ENCODE peak calls at places on chromosomes 7 and 10, in four cellular contexts. One of them, this sample, is unnamed.

GRCh38 chr10:72022228-72022627 is 58.0 kb downstream of the CHST3 start:
- DNase-seq in naive thymus-derived CD4-positive, alpha-beta T cell: no peak
- DNase-seq in pancreas: no peak
- DNase-seq in MM.1S: no peak
- DNase-seq in this sample: no peak

GRCh38 chr10:17474595-17474994 is 20.2 kb upstream of the ST8SIA6 start:
- DNase-seq in naive thymus-derived CD4-positive, alpha-beta T cell: no peak
- DNase-seq in pancreas: no peak
- DNase-seq in MM.1S: no peak
- DNase-seq in this sample: no peak

GRCh38 chr7:153006452-153006851 is 246.9 kb downstream of the ACTR3B start:
- DNase-seq in naive thymus-derived CD4-positive, alpha-beta T cell: no peak
- DNase-seq in pancreas: no peak
- DNase-seq in MM.1S: no peak
- DNase-seq in this sample: no peak

GRCh38 chr7:25361388-25361787 is 133.1 kb upstream of the NPVF start:
- DNase-seq in naive thymus-derived CD4-positive, alpha-beta T cell: no peak
- DNase-seq in pancreas: no peak
- DNase-seq in MM.1S: no peak
- DNase-seq in this sample: no peak

GRCh38 chr10:3239066-3239919 is 66.7 kb upstream of the PITRM1 start:
- DNase-seq in naive thymus-derived CD4-positive, alpha-beta T cell: peak; percentile 53
- DNase-seq in pancreas: peak; percentile 37
- DNase-seq in MM.1S: peak; percentile 36
- DNase-seq in this sample: peak; percentile 44

GRCh38 chr10:125159486-125159931 is 854 bp downstream of the CTBP2 start:
- DNase-seq in naive thymus-derived CD4-positive, alpha-beta T cell: no peak
- DNase-seq in pancreas: peak; percentile 40
- DNase-seq in MM.1S: no peak
- DNase-seq in this sample: no peak

GRCh38 chr10:8305871-8306652 is 251.6 kb downstream of the GATA3 start:
- DNase-seq in naive thymus-derived CD4-positive, alpha-beta T cell: no peak
- DNase-seq in pancreas: no peak
- DNase-seq in MM.1S: no peak
- DNase-seq in this sample: no peak

GRCh38 chr7:43480581-43480980 is 102.3 kb upstream of the STK17A start:
- DNase-seq in naive thymus-derived CD4-positive, alpha-beta T cell: no peak
- DNase-seq in pancreas: no peak
- DNase-seq in MM.1S: no peak
- DNase-seq in this sample: no peak

GRCh38 chr7:89623018-89623672 is 531.1 kb upstream of the STEAP1 start:
- DNase-seq in naive thymus-derived CD4-positive, alpha-beta T cell: peak; percentile 44
- DNase-seq in pancreas: peak; percentile 13
- DNase-seq in MM.1S: peak; percentile 60
- DNase-seq in this sample: no peak

GRCh38 chr10:48525956-48526355 is 78.9 kb downstream of the ARHGAP22 start:
- DNase-seq in naive thymus-derived CD4-positive, alpha-beta T cell: no peak
- DNase-seq in pancreas: no peak
- DNase-seq in MM.1S: no peak
- DNase-seq in this sample: no peak

DNA sequence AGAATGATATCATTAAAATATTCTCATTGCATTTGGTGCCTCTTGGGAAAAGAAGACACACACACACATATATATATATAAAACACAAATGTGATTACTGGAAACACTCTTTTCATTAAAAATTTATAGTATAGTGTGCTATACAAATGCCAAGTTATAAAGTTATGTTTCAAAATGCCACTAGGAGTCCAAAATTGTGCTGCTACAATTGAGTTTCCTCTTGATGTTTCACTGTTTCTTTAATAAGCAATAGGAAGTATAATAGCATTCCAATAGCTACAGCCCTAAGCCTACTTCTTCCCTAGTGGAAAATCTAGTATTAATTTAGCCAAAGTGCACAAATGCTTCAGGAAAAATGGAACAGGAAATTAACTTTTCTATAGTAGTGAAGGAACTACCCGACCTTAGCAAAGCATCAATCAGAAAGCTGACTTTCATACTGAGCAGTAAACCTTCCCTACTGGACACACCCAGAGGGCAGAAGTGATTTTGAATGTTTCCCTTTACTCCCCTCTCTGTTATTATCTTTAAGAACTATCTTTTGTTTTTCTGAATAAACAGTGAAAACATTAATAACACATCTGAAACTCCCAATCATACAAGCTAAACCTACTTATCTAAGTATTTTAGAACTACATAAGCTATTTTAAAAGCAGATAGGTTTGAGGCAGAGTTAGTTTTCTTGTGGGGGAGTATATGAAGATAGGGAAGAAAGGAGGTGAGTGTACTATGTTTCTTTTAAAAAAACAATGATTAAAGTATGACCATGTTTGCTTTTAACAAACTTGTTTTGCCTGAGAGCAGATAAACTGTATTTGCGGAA is 13.6 kb downstream of the CPED1 start:
- DNase-seq in naive thymus-derived CD4-positive, alpha-beta T cell: no peak
- DNase-seq in pancreas: no peak
- DNase-seq in MM.1S: no peak
- DNase-seq in this sample: no peak
- H3K4me1 ChIP-seq in naive thymus-derived CD4-positive, alpha-beta T cell: peaks cover 1% of the 10 kb centered on the region
- H3K4me1 ChIP-seq in pancreas: no peaks in the 10 kb centered on the region
- H3K4me1 ChIP-seq in MM.1S: peaks cover 25% of the 10 kb centered on the region
- H3K4me1 ChIP-seq in this sample: no peaks in the 10 kb centered on the region

GRCh38 chr10:114755537-114755936 is 66.0 kb upstream of the FHIP2A start:
- DNase-seq in naive thymus-derived CD4-positive, alpha-beta T cell: no peak
- DNase-seq in pancreas: no peak
- DNase-seq in MM.1S: peak; percentile 95
- DNase-seq in this sample: no peak
- H3K9me3 ChIP-seq in naive thymus-derived CD4-positive, alpha-beta T cell: no peaks in the 10 kb centered on the region
- H3K9me3 ChIP-seq in pancreas: no peaks in the 10 kb centered on the region
- H3K9me3 ChIP-seq in MM.1S: no peaks in the 10 kb centered on the region
- H3K9me3 ChIP-seq in this sample: no peaks in the 10 kb centered on the region

DNA sequence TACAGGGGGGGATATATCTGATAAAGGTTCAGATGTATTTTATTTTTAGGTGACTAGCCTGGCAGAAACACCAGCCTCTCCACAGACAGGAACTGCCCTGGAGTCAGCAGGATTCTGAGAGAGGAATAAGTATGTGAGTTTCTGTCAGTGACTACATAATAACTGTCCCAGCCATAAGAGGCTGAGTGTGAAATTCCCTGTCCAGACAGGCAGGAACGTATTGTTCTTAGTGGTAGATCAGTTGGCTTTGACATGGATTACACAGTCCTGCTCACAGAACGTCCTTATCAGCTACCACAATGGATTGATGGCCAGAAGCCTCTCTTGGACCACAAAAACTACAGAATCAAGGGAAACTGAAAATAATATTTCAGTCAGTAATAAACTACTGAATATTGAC is 709.8 kb downstream of the PCDH15 start:
- DNase-seq in naive thymus-derived CD4-positive, alpha-beta T cell: no peak
- DNase-seq in pancreas: no peak
- DNase-seq in MM.1S: no peak
- DNase-seq in this sample: no peak
- H3K27ac ChIP-seq in naive thymus-derived CD4-positive, alpha-beta T cell: no peak overlapping the region
- H3K27ac ChIP-seq in pancreas: no peak overlapping the region
- H3K27ac ChIP-seq in MM.1S: no peak overlapping the region
- H3K27ac ChIP-seq in this sample: no peak overlapping the region

GRCh38 chr7:5691536-5692090 is 89.8 kb downstream of the RNF216 start:
- DNase-seq in naive thymus-derived CD4-positive, alpha-beta T cell: no peak
- DNase-seq in pancreas: no peak
- DNase-seq in MM.1S: no peak
- DNase-seq in this sample: no peak
- H3K4me1 ChIP-seq in naive thymus-derived CD4-positive, alpha-beta T cell: peaks cover 85% of the 10 kb centered on the region
- H3K4me1 ChIP-seq in pancreas: peaks cover 70% of the 10 kb centered on the region
- H3K4me1 ChIP-seq in MM.1S: peaks cover 19% of the 10 kb centered on the region
- H3K4me1 ChIP-seq in this sample: peaks cover 69% of the 10 kb centered on the region

DNA sequence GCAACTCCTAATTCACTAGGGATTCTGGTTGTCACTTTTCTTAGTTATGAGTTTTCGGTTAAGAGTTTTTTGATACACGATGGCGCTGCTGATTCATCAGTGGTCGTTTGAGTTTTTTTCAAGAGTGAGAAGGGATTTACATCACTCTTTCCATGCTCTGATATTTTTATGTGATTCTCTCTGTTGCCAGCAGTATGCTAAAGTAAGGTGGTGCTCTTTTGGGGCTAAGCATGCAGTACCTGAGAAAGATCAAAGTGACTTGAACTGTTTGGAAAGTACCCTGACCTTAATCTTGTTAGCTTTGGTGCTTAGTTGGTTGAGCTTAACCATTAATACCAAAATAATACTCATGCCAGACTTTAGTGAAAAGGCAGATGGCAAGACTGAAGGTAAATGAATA is 28.1 kb downstream of the STAMBPL1 start:
- DNase-seq in naive thymus-derived CD4-positive, alpha-beta T cell: no peak
- DNase-seq in pancreas: no peak
- DNase-seq in MM.1S: no peak
- DNase-seq in this sample: no peak
- H3K9me3 ChIP-seq in naive thymus-derived CD4-positive, alpha-beta T cell: no peaks in the 10 kb centered on the region
- H3K9me3 ChIP-seq in pancreas: no peaks in the 10 kb centered on the region
- H3K9me3 ChIP-seq in MM.1S: no peaks in the 10 kb centered on the region
- H3K9me3 ChIP-seq in this sample: no peaks in the 10 kb centered on the region

GRCh38 chr10:15719062-15719898 is 442 bp downstream of the ITGA8 start:
- DNase-seq in naive thymus-derived CD4-positive, alpha-beta T cell: no peak
- DNase-seq in pancreas: no peak
- DNase-seq in MM.1S: peak; percentile 84
- DNase-seq in this sample: no peak

GRCh38 chr10:15715619-15716227 is 4.0 kb downstream of the ITGA8 start:
- DNase-seq in naive thymus-derived CD4-positive, alpha-beta T cell: no peak
- DNase-seq in pancreas: no peak
- DNase-seq in MM.1S: no peak
- DNase-seq in this sample: no peak

GRCh38 chr10:15719899-15720634 is at the start of gene ITGA8:
- DNase-seq in naive thymus-derived CD4-positive, alpha-beta T cell: no peak
- DNase-seq in pancreas: no peak
- DNase-seq in MM.1S: peak; percentile 94
- DNase-seq in this sample: no peak

GRCh38 chr10:15720635-15721310 is 1.1 kb upstream of the ITGA8 start:
- DNase-seq in naive thymus-derived CD4-positive, alpha-beta T cell: no peak
- DNase-seq in pancreas: no peak
- DNase-seq in MM.1S: no peak
- DNase-seq in this sample: no peak

DNA sequence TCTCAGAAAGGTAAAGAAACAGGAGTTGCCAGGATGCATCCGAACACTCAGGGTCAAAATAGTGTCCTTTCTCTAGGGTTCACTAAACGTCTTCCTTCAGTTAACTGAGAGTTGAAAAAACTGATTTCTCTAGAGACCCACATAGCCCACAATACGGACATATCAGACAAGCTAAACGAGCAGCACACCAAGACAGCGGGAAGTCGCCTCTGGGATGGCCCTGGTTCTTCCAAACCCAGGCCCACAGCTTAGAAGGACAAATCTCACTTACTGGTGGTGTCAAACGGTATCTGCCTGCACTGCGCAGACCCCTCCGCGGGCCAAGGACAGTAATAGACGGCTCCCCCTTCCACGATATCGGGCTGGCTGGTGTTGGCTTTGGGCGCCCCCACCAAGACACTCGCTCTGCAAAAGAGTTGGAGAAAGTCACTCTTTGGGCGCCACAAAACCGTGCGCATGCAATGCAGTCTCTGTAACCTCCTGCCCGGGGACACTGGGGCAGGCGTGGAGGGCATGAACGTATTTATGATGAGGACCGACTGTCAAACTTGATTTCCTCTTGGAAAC is 1.1 kb downstream of the ITGA8 start:
- DNase-seq in naive thymus-derived CD4-positive, alpha-beta T cell: no peak
- DNase-seq in pancreas: no peak
- DNase-seq in MM.1S: no peak
- DNase-seq in this sample: no peak
- H3K27ac ChIP-seq in naive thymus-derived CD4-positive, alpha-beta T cell: no peak overlapping the region
- H3K27ac ChIP-seq in pancreas: no peak overlapping the region
- H3K27ac ChIP-seq in MM.1S: peak overlapping the region; percentile 91
- H3K27ac ChIP-seq in this sample: no peak overlapping the region

DNA sequence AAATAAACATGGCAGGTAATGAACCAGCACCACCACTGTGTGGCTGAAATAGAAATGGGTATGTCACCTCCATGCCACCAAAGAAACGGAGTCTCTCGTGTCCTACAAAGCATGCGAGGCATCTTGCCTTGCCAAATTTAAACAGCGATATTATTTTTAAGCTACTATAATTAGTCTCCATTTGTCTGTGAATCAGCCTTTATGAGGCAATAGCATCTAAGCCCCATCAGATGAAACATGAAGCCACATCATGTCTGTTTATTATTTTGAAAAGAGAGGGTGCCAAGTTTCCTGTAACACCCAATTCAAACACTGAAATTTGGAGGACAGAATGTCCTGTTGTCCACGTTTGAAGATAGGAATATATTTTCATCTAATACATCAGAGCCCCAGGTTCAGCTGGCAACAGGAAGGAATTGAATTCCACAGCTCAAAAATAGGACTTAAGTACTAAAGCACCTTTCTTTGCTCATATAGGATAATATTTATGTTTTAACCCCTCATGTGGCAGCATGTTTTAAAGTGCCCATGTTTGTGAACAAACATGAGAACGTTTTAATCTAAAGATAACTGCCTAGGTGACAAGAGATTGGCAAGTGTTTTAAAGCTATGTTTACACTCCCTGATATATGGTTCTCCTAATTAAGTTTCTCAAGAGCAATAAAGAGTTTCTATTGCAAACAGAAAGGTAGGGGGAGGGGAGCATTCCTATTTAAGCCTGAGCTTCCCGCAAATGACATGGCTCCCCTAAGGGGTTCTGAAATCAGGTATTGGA is 86.8 kb downstream of the SORBS1 start:
- DNase-seq in naive thymus-derived CD4-positive, alpha-beta T cell: no peak
- DNase-seq in pancreas: no peak
- DNase-seq in MM.1S: no peak
- DNase-seq in this sample: no peak
- H3K4me1 ChIP-seq in naive thymus-derived CD4-positive, alpha-beta T cell: no peaks in the 10 kb centered on the region
- H3K4me1 ChIP-seq in pancreas: peaks cover 45% of the 10 kb centered on the region
- H3K4me1 ChIP-seq in MM.1S: no peaks in the 10 kb centered on the region
- H3K4me1 ChIP-seq in this sample: no peaks in the 10 kb centered on the region

DNA sequence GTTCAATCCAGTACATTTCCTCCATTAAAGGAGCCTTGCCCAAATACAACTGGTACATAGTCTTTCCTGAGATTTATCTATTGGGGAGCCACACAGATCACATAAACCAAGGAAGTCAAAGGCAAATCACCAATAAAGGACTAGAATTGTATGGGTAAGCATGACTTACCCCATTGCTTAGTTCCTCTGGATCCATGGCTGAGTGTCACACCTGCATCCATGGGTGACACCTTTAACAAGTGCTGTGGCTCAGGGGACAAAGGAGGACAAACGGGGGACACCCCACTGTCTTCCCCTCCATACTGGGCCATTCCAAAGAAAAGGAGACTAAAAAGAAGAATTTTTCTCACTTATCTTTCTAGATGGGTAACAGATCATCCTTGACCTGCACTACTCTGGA is 30.4 kb downstream of the ZNF92 start:
- DNase-seq in naive thymus-derived CD4-positive, alpha-beta T cell: no peak
- DNase-seq in pancreas: no peak
- DNase-seq in MM.1S: no peak
- DNase-seq in this sample: no peak
- H3K9me3 ChIP-seq in naive thymus-derived CD4-positive, alpha-beta T cell: peaks cover 64% of the 10 kb centered on the region
- H3K9me3 ChIP-seq in pancreas: no peaks in the 10 kb centered on the region
- H3K9me3 ChIP-seq in MM.1S: no peaks in the 10 kb centered on the region
- H3K9me3 ChIP-seq in this sample: peaks cover 23% of the 10 kb centered on the region

DNA sequence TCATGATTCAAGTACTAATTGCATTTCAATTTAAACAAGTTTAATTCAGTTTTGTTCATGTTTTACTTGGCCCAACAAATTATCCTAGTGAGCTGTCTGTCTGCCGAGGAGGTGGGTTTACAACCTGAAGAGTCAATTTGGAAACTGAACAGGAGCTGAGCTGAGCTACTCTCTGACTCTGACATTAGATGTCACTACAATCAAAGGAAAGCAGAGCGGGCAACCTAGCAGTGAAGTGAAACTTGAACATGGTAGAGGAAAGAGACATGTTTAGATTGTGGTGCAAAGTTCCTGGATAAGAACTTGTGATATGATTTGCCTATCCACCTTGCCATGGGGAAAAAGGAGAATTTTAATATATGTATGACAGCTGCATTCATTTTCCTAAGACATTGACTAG is 9.6 kb upstream of the AGR3 start:
- DNase-seq in naive thymus-derived CD4-positive, alpha-beta T cell: peak; percentile 26
- DNase-seq in pancreas: peak; percentile 16
- DNase-seq in MM.1S: peak; percentile 58
- DNase-seq in this sample: no peak
- H3K27ac ChIP-seq in naive thymus-derived CD4-positive, alpha-beta T cell: no peak overlapping the region
- H3K27ac ChIP-seq in pancreas: no peak overlapping the region
- H3K27ac ChIP-seq in MM.1S: no peak overlapping the region
- H3K27ac ChIP-seq in this sample: no peak overlapping the region